ENCODE peak calls at places on chromosomes 1 and 21, in four cellular contexts. Q, A, S and L are unnamed samples.

GRCh38 chr1:30738040-30738441 is 14.7 kb upstream of the MATN1 start:
- DNase-seq in Q (no peak), A (no peak), S (no peak), L (no peak)

GRCh38 chr21:36700961-36701911 is 2.3 kb downstream of the SIM2 start:
- DNase-seq in Q (no peak), A (no peak), S (no peak), L (no peak)

GRCh38 chr1:159469921-159470595 is 30.5 kb downstream of the OR10J1 start:
- DNase-seq in Q (no peak), A (no peak), S (no peak), L (no peak)

GRCh38 chr1:161855260-161855659 is 89.1 kb downstream of the ATF6 start:
- DNase-seq in Q (no peak), A (no peak), S (no peak), L (no peak)

GRCh38 chr1:84603223-84603622 is 29.0 kb upstream of the CTBS start:
- DNase-seq in Q (no peak), A (no peak), S (peak), L (no peak)

GRCh38 chr1:10179751-10180150 is 30.6 kb upstream of the KIF1B start:
- DNase-seq in Q (no peak), A (no peak), S (no peak), L (no peak)

GRCh38 chr1:56927986-56928385 is 37.8 kb downstream of the C8B start:
- DNase-seq in Q (no peak), A (no peak), S (no peak), L (no peak)

GRCh38 chr1:212485895-212486590 is 53.3 kb downstream of the NENF start:
- DNase-seq in Q (peak), A (peak), S (peak), L (peak)

GRCh38 chr1:3026581-3027511 is 5.6 kb downstream of the ACTRT2 start:
- DNase-seq in Q (no peak), A (no peak), S (no peak), L (no peak)